ENCODE peak calls at places on chromosome 12, in six cellular contexts. One of them, this sample, is unnamed.

GRCh38 chr12:24561411-24561871 is 387.5 kb downstream of the BCAT1 start:
- DNase-seq in NK-92 treated with Interleukin-12 subunit alpha and Interleukin-12 subunit beta, amount 100 ng/mL, for 24 hours: no peak
- DNase-seq in activated CD4-positive, alpha-beta T cell treated with anti-CD3 and anti-CD28 coated beads, Interleukin-2, amount 50 U/mL, for 48 hours: no peak
- DNase-seq in myocyte: peak
- DNase-seq in EL: peak
- DNase-seq in PC-9: no peak
- DNase-seq in this sample: no peak

GRCh38 chr12:15526033-15526432 is 203.7 kb downstream of the PTPRO start:
- DNase-seq in NK-92 treated with Interleukin-12 subunit alpha and Interleukin-12 subunit beta, amount 100 ng/mL, for 24 hours: no peak
- DNase-seq in activated CD4-positive, alpha-beta T cell treated with anti-CD3 and anti-CD28 coated beads, Interleukin-2, amount 50 U/mL, for 48 hours: no peak
- DNase-seq in myocyte: no peak
- DNase-seq in EL: no peak
- DNase-seq in PC-9: no peak
- DNase-seq in this sample: no peak

GRCh38 chr12:130431176-130431575 is 93.5 kb downstream of the PIWIL1 start:
- DNase-seq in NK-92 treated with Interleukin-12 subunit alpha and Interleukin-12 subunit beta, amount 100 ng/mL, for 24 hours: no peak
- DNase-seq in activated CD4-positive, alpha-beta T cell treated with anti-CD3 and anti-CD28 coated beads, Interleukin-2, amount 50 U/mL, for 48 hours: no peak
- DNase-seq in myocyte: no peak
- DNase-seq in EL: no peak
- DNase-seq in PC-9: no peak
- DNase-seq in this sample: no peak

GRCh38 chr12:113068312-113068935 is 11.9 kb downstream of the DTX1 start:
- DNase-seq in NK-92 treated with Interleukin-12 subunit alpha and Interleukin-12 subunit beta, amount 100 ng/mL, for 24 hours: no peak
- DNase-seq in activated CD4-positive, alpha-beta T cell treated with anti-CD3 and anti-CD28 coated beads, Interleukin-2, amount 50 U/mL, for 48 hours: no peak
- DNase-seq in myocyte: no peak
- DNase-seq in EL: no peak
- DNase-seq in PC-9: no peak
- DNase-seq in this sample: no peak

GRCh38 chr12:32126720-32127119 is 20.1 kb downstream of the BICD1 start:
- DNase-seq in NK-92 treated with Interleukin-12 subunit alpha and Interleukin-12 subunit beta, amount 100 ng/mL, for 24 hours: no peak
- DNase-seq in activated CD4-positive, alpha-beta T cell treated with anti-CD3 and anti-CD28 coated beads, Interleukin-2, amount 50 U/mL, for 48 hours: no peak
- DNase-seq in myocyte: no peak
- DNase-seq in EL: peak
- DNase-seq in PC-9: peak
- DNase-seq in this sample: no peak

GRCh38 chr12:2877959-2878732 is 1.1 kb downstream of the RHNO1 start:
- DNase-seq in NK-92 treated with Interleukin-12 subunit alpha and Interleukin-12 subunit beta, amount 100 ng/mL, for 24 hours: no peak
- DNase-seq in activated CD4-positive, alpha-beta T cell treated with anti-CD3 and anti-CD28 coated beads, Interleukin-2, amount 50 U/mL, for 48 hours: no peak
- DNase-seq in myocyte: peak
- DNase-seq in EL: peak
- DNase-seq in PC-9: no peak
- DNase-seq in this sample: peak

GRCh38 chr12:19575307-19576243 is 136.3 kb downstream of the AEBP2 start:
- DNase-seq in NK-92 treated with Interleukin-12 subunit alpha and Interleukin-12 subunit beta, amount 100 ng/mL, for 24 hours: no peak
- DNase-seq in activated CD4-positive, alpha-beta T cell treated with anti-CD3 and anti-CD28 coated beads, Interleukin-2, amount 50 U/mL, for 48 hours: no peak
- DNase-seq in myocyte: peak
- DNase-seq in EL: peak
- DNase-seq in PC-9: no peak
- DNase-seq in this sample: peak

GRCh38 chr12:54029529-54030441 is 1.5 kb downstream of the HOXC6 start:
- DNase-seq in NK-92 treated with Interleukin-12 subunit alpha and Interleukin-12 subunit beta, amount 100 ng/mL, for 24 hours: no peak
- DNase-seq in activated CD4-positive, alpha-beta T cell treated with anti-CD3 and anti-CD28 coated beads, Interleukin-2, amount 50 U/mL, for 48 hours: no peak
- DNase-seq in myocyte: no peak
- DNase-seq in EL: no peak
- DNase-seq in PC-9: no peak
- DNase-seq in this sample: no peak

GRCh38 chr12:68939500-68939899 is 6.5 kb upstream of the CPM start:
- DNase-seq in NK-92 treated with Interleukin-12 subunit alpha and Interleukin-12 subunit beta, amount 100 ng/mL, for 24 hours: no peak
- DNase-seq in activated CD4-positive, alpha-beta T cell treated with anti-CD3 and anti-CD28 coated beads, Interleukin-2, amount 50 U/mL, for 48 hours: no peak
- DNase-seq in myocyte: no peak
- DNase-seq in EL: no peak
- DNase-seq in PC-9: no peak
- DNase-seq in this sample: no peak

GRCh38 chr12:29516431-29516875 is 19.0 kb upstream of the OVCH1 start:
- DNase-seq in NK-92 treated with Interleukin-12 subunit alpha and Interleukin-12 subunit beta, amount 100 ng/mL, for 24 hours: no peak
- DNase-seq in activated CD4-positive, alpha-beta T cell treated with anti-CD3 and anti-CD28 coated beads, Interleukin-2, amount 50 U/mL, for 48 hours: no peak
- DNase-seq in myocyte: peak
- DNase-seq in EL: peak
- DNase-seq in PC-9: no peak
- DNase-seq in this sample: peak

GRCh38 chr12:24853588-24853987 is 95.3 kb downstream of the BCAT1 start:
- DNase-seq in NK-92 treated with Interleukin-12 subunit alpha and Interleukin-12 subunit beta, amount 100 ng/mL, for 24 hours: no peak
- DNase-seq in activated CD4-positive, alpha-beta T cell treated with anti-CD3 and anti-CD28 coated beads, Interleukin-2, amount 50 U/mL, for 48 hours: no peak
- DNase-seq in myocyte: no peak
- DNase-seq in EL: peak
- DNase-seq in PC-9: peak
- DNase-seq in this sample: peak

GRCh38 chr12:93518725-93519124 is 51.4 kb downstream of the MRPL42 start:
- DNase-seq in NK-92 treated with Interleukin-12 subunit alpha and Interleukin-12 subunit beta, amount 100 ng/mL, for 24 hours: no peak
- DNase-seq in activated CD4-positive, alpha-beta T cell treated with anti-CD3 and anti-CD28 coated beads, Interleukin-2, amount 50 U/mL, for 48 hours: no peak
- DNase-seq in myocyte: peak
- DNase-seq in EL: peak
- DNase-seq in PC-9: no peak
- DNase-seq in this sample: no peak

GRCh38 chr12:96192926-96193573 is 1.1 kb upstream of the ELK3 start:
- DNase-seq in NK-92 treated with Interleukin-12 subunit alpha and Interleukin-12 subunit beta, amount 100 ng/mL, for 24 hours: no peak
- DNase-seq in activated CD4-positive, alpha-beta T cell treated with anti-CD3 and anti-CD28 coated beads, Interleukin-2, amount 50 U/mL, for 48 hours: no peak
- DNase-seq in myocyte: no peak
- DNase-seq in EL: no peak
- DNase-seq in PC-9: no peak
- DNase-seq in this sample: no peak

GRCh38 chr12:126191037-126191891 is 1126.0 kb downstream of the AACS start:
- DNase-seq in NK-92 treated with Interleukin-12 subunit alpha and Interleukin-12 subunit beta, amount 100 ng/mL, for 24 hours: no peak
- DNase-seq in activated CD4-positive, alpha-beta T cell treated with anti-CD3 and anti-CD28 coated beads, Interleukin-2, amount 50 U/mL, for 48 hours: no peak
- DNase-seq in myocyte: no peak
- DNase-seq in EL: no peak
- DNase-seq in PC-9: no peak
- DNase-seq in this sample: no peak

GRCh38 chr12:123983822-123984485 is 10.9 kb downstream of the ZNF664 start:
- DNase-seq in NK-92 treated with Interleukin-12 subunit alpha and Interleukin-12 subunit beta, amount 100 ng/mL, for 24 hours: no peak
- DNase-seq in activated CD4-positive, alpha-beta T cell treated with anti-CD3 and anti-CD28 coated beads, Interleukin-2, amount 50 U/mL, for 48 hours: peak
- DNase-seq in myocyte: peak
- DNase-seq in EL: peak
- DNase-seq in PC-9: peak
- DNase-seq in this sample: peak

GRCh38 chr12:5593056-5593455 is 161.1 kb downstream of the NTF3 start:
- DNase-seq in NK-92 treated with Interleukin-12 subunit alpha and Interleukin-12 subunit beta, amount 100 ng/mL, for 24 hours: no peak
- DNase-seq in activated CD4-positive, alpha-beta T cell treated with anti-CD3 and anti-CD28 coated beads, Interleukin-2, amount 50 U/mL, for 48 hours: no peak
- DNase-seq in myocyte: no peak
- DNase-seq in EL: peak
- DNase-seq in PC-9: no peak
- DNase-seq in this sample: no peak

GRCh38 chr12:107405436-107405835 is 280.2 kb upstream of the PWP1 start:
- DNase-seq in NK-92 treated with Interleukin-12 subunit alpha and Interleukin-12 subunit beta, amount 100 ng/mL, for 24 hours: no peak
- DNase-seq in activated CD4-positive, alpha-beta T cell treated with anti-CD3 and anti-CD28 coated beads, Interleukin-2, amount 50 U/mL, for 48 hours: no peak
- DNase-seq in myocyte: peak
- DNase-seq in EL: no peak
- DNase-seq in PC-9: no peak
- DNase-seq in this sample: no peak